ENCODE peak calls at places on chromosomes 2 and 18, in nine cellular contexts. C is activated effector memory CD4-positive, alpha-beta T cell treated with Interleukin-2 at 50 U/mL for 16 hours; A is activated T-helper 1 cell treated with Interleukin-2 at 50 U/mL for 16 hours; E is mesothelial cell of epicardium; O is heart right ventricle; N is HEK293T; J is KG1; U is HT1080; K is fibroblast of lung. I is an unnamed sample.

GRCh38 chr2:17538844-17539554 is 1.5 kb upstream of the VSNL1 start:
- DNase-seq in U (no peak), N (peak; percentile 63), A (no peak), C (no peak), E (peak; percentile 53), O (peak; percentile 77), K (peak; percentile 78), J (peak; percentile 3), I (peak; percentile 54)

GRCh38 chr2:31228717-31229116 is 5.2 kb upstream of the EHD3 start:
- DNase-seq in O (no peak), U (no peak), N (no peak), C (no peak), J (no peak), E (no peak), A (no peak), K (no peak), I (no peak)

GRCh38 chr2:6944546-6944945 is 27.3 kb downstream of the RNF144A start:
- DNase-seq in O (no peak), J (no peak), E (no peak), C (no peak), N (no peak), K (no peak), U (no peak), A (no peak), I (no peak)

GRCh38 chr2:47310801-47311560 is 92.0 kb upstream of the MSH2 start:
- DNase-seq in J (no peak), A (no peak), K (no peak), O (peak; percentile 52), U (no peak), N (no peak), E (no peak), C (no peak), I (no peak)

GRCh38 chr2:1731963-1732768 is 12.1 kb downstream of the PXDN start:
- DNase-seq in A (no peak), N (no peak), U (no peak), K (peak; percentile 95), O (peak; percentile 20), C (no peak), E (no peak), J (no peak), I (no peak)

GRCh38 chr2:157789161-157789720 is 86.9 kb downstream of the ACVR1 start:
- DNase-seq in N (no peak), U (no peak), O (no peak), J (no peak), K (peak; percentile 26), E (no peak), A (no peak), C (no peak), I (no peak)

GRCh38 chr2:61328707-61329251 is 142.1 kb downstream of the USP34 start:
- DNase-seq in E (no peak), O (no peak), J (no peak), A (no peak), N (peak; percentile 27), C (no peak), U (peak; percentile 60), K (no peak), I (peak; percentile 12)

GRCh38 chr2:168848220-168848619 is 42.0 kb downstream of the SPC25 start:
- DNase-seq in A (no peak), E (no peak), C (no peak), K (no peak), J (no peak), N (no peak), O (no peak), U (no peak), I (no peak)

GRCh38 chr18:31156831-31157763 is 5.6 kb downstream of the DSC1 start:
- DNase-seq in C (no peak), K (no peak), U (no peak), A (no peak), O (no peak), J (no peak), E (no peak), N (peak; percentile 37), I (no peak)

GRCh38 chr2:242011991-242012764 is 142.6 kb downstream of the RTP5 start:
- DNase-seq in N (no peak), K (no peak), C (no peak), A (no peak), E (no peak), O (no peak), J (no peak), U (no peak), I (no peak)

GRCh38 chr18:60568211-60568610 is 195.6 kb upstream of the MC4R start:
- DNase-seq in N (no peak), E (no peak), U (peak; percentile 79), A (no peak), C (no peak), K (no peak), J (no peak), O (no peak), I (no peak)

GRCh38 chr2:179263015-179263414 is 1.6 kb downstream of the SESTD1 start:
- DNase-seq in O (no peak), A (no peak), C (no peak), J (no peak), E (no peak), U (peak; percentile 19), K (peak; percentile 84), N (no peak), I (no peak)

GRCh38 chr18:75223687-75224347 is 13.2 kb downstream of the TSHZ1 start:
- DNase-seq in O (no peak), C (no peak), J (no peak), K (peak; percentile 70), U (no peak), E (no peak), N (peak; percentile 44), A (no peak), I (no peak)

GRCh38 chr18:58922995-58923394 is 58.3 kb downstream of the ZNF532 start:
- DNase-seq in C (no peak), N (no peak), A (no peak), J (no peak), K (no peak), O (no peak), U (no peak), E (no peak), I (no peak)

I was measured in HCT116.